ENCODE peak calls at places on chromosomes 7 and 10, in eight cellular contexts. O, X, L, D, R, F, G and P are unnamed samples.

GRCh38 chr10:96292971-96293909 is 11.0 kb upstream of the DNTT start:
- DNase-seq in R (no peak), G (no peak), L (no peak), F (no peak), X (peak), D (peak), O (no peak), P (peak)

GRCh38 chr10:75294031-75294437 is 58.3 kb upstream of the COMTD1 start:
- DNase-seq in R (no peak), L (no peak), O (no peak), X (no peak), D (peak), F (no peak), G (no peak), P (peak)

GRCh38 chr7:51366930-51367613 is 50.5 kb upstream of the COBL start:
- DNase-seq in D (peak), R (no peak), X (peak), G (no peak), F (peak), O (peak), L (no peak), P (peak)

GRCh38 chr7:51187941-51188340 is 128.7 kb downstream of the COBL start:
- DNase-seq in R (no peak), G (peak), L (no peak), X (no peak), O (no peak), F (no peak), D (peak), P (no peak)

GRCh38 chr7:50792342-50793114 is 9.8 kb upstream of the GRB10 start:
- DNase-seq in L (no peak), O (peak), D (peak), F (no peak), R (no peak), G (peak), X (no peak), P (peak)

GRCh38 chr10:32954545-32955298 is 3.3 kb downstream of the ITGB1 start:
- DNase-seq in X (no peak), O (no peak), D (no peak), G (no peak), L (no peak), F (no peak), R (no peak), P (no peak)

GRCh38 chr10:6120691-6121090 is 31.9 kb downstream of the RBM17 start:
- DNase-seq in D (peak), G (no peak), L (no peak), O (no peak), R (no peak), F (no peak), X (no peak), P (peak)

GRCh38 chr7:101595766-101596537 is 33.1 kb downstream of the MYL10 start:
- DNase-seq in D (no peak), L (no peak), O (no peak), X (no peak), R (no peak), G (no peak), F (no peak), P (no peak)

GRCh38 chr10:128102480-128103228 is 23.6 kb downstream of the MKI67 start:
- DNase-seq in G (no peak), O (peak), F (no peak), X (no peak), R (no peak), D (no peak), L (no peak), P (no peak)

GRCh38 chr7:56046728-56047445 is 4.4 kb downstream of the PSPH start:
- DNase-seq in D (peak), L (peak), G (no peak), X (no peak), R (no peak), F (peak), O (no peak), P (peak)

DNA sequence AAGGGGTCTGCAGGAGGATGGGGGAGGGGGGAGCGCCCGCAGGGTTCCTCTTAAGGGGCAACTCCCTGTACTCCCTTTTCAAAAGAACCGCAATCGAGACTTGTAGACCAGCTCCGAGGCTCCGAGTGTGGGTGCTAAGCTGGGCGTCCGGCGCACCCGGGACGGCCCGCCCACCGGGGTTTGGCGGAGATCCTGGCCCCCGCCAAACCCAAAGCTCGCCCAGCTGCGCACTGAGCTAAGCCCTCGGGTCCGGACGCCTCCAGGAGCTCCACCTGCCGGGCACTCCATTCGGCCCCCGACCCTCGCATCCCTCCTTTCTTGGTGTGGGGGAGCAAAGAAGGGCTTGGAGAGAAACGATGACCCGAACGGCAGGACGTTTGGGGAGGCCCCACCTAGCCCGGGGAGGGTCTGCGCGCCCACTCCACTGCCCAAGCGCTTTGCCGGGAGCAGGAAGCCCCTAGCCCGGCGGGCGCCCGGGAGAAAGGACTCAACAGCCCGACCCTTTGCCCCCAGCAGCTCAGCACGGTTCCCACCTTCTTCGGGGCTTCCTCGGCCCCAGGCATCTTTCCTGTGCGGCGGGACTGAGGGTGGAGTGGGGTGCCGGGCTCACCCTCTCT is 649 bp downstream of the AFAP1L2 start:
- DNase-seq in O (peak), X (peak), G (no peak), D (peak), R (no peak), L (no peak), F (no peak), P (no peak)
- TF ChIP-seq CTCF in O (no peak), X (no peak), G (no peak), D (no peak), R (no peak), L (peak), F (peak), P (no peak)

DNA sequence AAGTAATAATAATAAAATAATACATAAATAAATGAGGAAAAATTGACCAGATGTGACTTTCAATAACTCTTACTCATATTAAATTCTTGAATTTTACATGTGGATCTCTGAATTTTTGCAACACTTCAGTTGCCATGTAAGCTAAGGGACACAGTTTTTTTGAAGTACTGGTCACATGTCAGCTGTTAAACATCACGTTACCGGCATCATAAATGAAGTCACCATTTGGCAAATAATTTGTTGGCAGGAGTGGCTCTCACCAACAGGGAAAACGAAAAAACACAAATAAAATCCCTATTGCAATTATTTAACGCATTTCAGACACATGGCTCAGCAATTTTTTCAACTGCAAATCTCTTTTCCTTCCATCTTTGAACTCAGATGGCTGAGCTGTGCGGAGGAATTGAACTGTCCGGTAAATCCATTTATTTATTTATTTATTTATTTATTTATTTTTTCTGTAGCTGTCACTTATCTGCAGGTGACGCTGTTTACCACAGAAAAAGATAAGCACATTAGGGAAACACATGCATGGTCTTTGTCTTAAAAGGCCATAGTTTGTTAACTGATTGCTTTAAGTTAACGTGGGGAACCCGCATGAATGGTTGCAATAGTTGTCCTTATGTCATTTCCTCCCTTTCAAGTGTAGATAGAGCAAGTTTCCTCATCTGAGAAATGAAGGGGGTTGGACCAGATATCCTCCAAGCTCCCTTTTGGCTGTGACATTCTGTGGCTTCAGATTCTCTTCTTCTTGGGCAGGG is 64.7 kb upstream of the JAZF1 start:
- DNase-seq in L (no peak), R (no peak), G (no peak), D (no peak), X (no peak), O (no peak), F (no peak), P (peak)
- TF ChIP-seq CTCF in L (no peak), R (no peak), G (no peak), D (no peak), X (no peak), O (no peak), F (no peak), P (no peak)

DNA sequence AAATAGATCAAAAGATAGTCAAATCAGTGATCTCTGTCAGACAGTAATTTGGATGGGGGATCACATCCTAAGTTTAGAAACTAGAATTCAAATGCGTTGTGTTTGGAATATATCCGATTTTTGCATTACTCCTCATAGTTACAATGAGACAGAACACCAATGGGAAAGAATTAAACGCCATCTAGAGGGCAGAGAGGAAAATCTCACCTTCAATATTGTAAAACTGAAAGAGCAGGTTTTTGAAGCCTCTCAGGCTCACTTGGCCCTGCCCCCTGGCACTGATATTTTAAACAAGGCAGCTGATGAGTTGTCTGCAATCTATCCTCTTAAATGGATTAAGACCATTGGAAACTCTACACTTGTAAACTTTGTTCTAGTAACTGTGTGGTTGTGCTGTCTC is 17.7 kb downstream of the FRG2B start:
- DNase-seq in X (peak), G (no peak), R (no peak), D (peak), F (no peak), L (no peak), O (no peak), P (peak)
- TF ChIP-seq CTCF in X (peak), G (peak), R (no peak), D (peak), F (peak), L (peak), O (no peak), P (peak)

DNA sequence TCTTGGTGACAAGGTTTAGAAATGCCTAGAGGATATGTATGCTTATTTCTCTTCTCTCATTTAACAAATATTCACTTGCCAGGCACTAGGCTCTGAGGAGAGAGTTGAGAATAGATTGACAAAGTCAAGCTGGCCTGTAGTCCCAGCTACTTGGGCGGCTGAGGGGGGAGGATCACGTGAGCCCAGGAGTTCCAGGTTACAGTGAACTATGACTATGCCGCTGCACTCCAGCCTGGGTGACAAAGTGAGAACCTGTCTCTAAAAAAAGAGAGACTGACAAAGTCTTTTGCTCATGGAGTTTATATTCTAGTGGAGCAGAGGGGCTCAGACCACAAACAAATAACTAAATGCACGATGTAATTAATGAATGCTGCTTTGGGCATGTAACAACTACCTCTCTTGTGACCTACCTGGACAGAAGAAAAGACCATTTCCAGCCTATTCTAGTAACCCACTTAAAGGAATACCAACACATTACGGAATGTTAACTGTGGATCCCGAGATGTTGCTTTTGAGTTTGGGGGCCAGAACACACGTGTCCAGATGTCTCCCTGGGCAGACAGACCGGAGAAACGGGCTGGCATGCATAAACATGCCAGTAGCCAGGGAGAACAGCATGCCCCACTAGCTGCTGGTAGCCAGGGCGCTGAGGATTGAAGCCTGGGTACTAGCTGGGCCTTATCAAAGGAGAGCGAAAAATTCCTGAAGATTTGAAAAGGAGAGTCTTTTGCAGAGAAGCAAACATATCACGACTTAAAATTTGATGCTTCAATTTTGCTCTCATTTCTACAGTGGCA is 2.6 kb upstream of the BMPR1A start:
- DNase-seq in F (no peak), O (no peak), X (no peak), G (peak), L (no peak), D (no peak), R (no peak), P (no peak)
- TF ChIP-seq CTCF in F (no peak), O (no peak), X (no peak), G (no peak), L (no peak), D (no peak), R (no peak), P (no peak)

GRCh38 chr7:69172357-69173098 is 425.7 kb upstream of the AUTS2 start:
- DNase-seq in X (no peak), F (no peak), L (no peak), O (no peak), G (no peak), R (no peak), D (no peak), P (no peak)
- TF ChIP-seq CTCF in X (no peak), F (no peak), L (no peak), O (no peak), G (no peak), R (no peak), D (no peak), P (no peak)

GRCh38 chr7:16598015-16598414 is 47.5 kb downstream of the ANKMY2 start:
- DNase-seq in L (no peak), G (no peak), D (no peak), X (no peak), R (no peak), O (no peak), F (no peak), P (no peak)

GRCh38 chr7:16604054-16604453 is 41.5 kb downstream of the ANKMY2 start:
- DNase-seq in D (no peak), O (peak), G (no peak), L (no peak), X (no peak), R (no peak), F (no peak), P (peak)

GRCh38 chr7:16603633-16604032 is 41.9 kb downstream of the ANKMY2 start:
- DNase-seq in D (no peak), X (no peak), L (no peak), G (no peak), F (no peak), R (no peak), O (no peak), P (no peak)

GRCh38 chr7:16594061-16594460 is 51.5 kb downstream of the ANKMY2 start:
- DNase-seq in D (peak), X (no peak), F (no peak), O (no peak), G (no peak), L (no peak), R (no peak), P (peak)

DNA sequence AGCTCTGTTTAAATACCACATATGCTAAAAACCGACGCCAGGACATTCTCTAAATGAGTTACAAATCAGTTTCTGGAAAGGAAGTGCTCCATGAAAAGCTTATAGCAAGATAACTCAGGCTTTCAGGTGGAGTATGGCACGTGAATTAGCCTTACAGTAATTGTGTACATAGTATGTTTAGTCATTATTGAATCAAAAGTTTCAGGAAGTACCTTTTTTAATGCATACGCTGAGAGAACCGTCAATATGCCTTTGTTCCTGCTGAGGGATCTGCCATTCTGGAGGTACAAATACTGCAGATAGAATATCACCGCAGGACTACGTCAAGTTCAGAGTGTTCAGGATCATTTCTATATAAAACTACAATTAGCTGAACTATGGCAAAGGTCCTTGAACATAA is 45.7 kb downstream of the ANKMY2 start:
- DNase-seq in X (no peak), F (no peak), O (no peak), R (no peak), L (no peak), D (no peak), G (no peak), P (no peak)
- TF ChIP-seq CTCF in X (no peak), F (no peak), O (no peak), R (no peak), L (no peak), D (no peak), G (no peak), P (no peak)

GRCh38 chr10:132443605-132443997 is 46.6 kb downstream of the PWWP2B start:
- DNase-seq in F (no peak), L (no peak), R (no peak), X (peak), O (peak), G (no peak), D (peak), P (peak)
- TF ChIP-seq CTCF in F (peak), L (peak), R (no peak), X (peak), O (no peak), G (peak), D (peak), P (peak)

DNA sequence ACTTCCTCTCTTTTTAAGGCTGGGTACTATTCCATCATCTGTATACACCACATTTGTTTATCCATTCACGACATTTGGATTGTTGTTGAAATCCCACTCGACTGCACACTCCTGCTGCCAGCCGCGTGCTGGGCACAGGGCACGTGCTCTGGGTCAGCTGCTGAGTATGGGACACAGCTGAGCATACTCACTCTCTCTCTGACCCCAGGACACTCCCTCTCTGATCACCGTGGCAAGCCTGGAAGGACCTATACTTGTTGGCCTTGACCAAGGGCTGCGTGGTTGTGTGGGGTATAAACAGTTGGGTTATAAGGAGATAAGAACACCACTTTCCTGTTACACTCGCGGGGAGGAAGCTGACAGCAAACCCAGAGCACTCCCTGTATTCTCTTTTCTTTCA is 153.0 kb upstream of the RHEB start:
- DNase-seq in G (no peak), X (no peak), F (no peak), D (no peak), L (no peak), O (no peak), R (no peak), P (no peak)
- TF ChIP-seq CTCF in G (no peak), X (no peak), F (no peak), D (no peak), L (no peak), O (no peak), R (no peak), P (no peak)

GRCh38 chr7:77339726-77340125 is 76.4 kb downstream of the GSAP start:
- DNase-seq in X (no peak), O (no peak), R (no peak), G (no peak), F (no peak), L (no peak), D (no peak), P (no peak)
- TF ChIP-seq CTCF in X (no peak), O (no peak), R (no peak), G (no peak), F (no peak), L (no peak), D (no peak), P (no peak)